ENCODE peak calls at places on chromosome 2, in four cellular contexts. B is brain microvascular endothelial cell; P is neural crest cell; I is activated T-helper 1 cell treated with anti-CD3 and anti-CD28 coated beads, Interleukin-12 subunit alpha, Interleukin-12 subunit beta, Interleukin-2, Interleukin-4 antibody, amounts not matched to agents 30 ng/mL and 10 ng/mL and 1 ng/mL, durations not matched to agents 14 hours and 24 hours and 36 hours. E is an unnamed sample.

GRCh38 chr2:135792401-135793152 is 44.4 kb downstream of the LCT start:
- DNase-seq in I (no peak), P (no peak), B (no peak), E (peak; percentile 80)

GRCh38 chr2:73297151-73297559 is 3.8 kb upstream of the EGR4 start:
- DNase-seq in I (no peak), P (no peak), B (peak; percentile 36), E (no peak)

GRCh38 chr2:62895632-62896009 is 155.0 kb upstream of the OTX1 start:
- DNase-seq in P (no peak), I (no peak), B (no peak), E (no peak)

GRCh38 chr2:29213871-29214341 is 98.7 kb downstream of the CLIP4 start:
- DNase-seq in I (no peak), P (no peak), B (no peak), E (peak; percentile 39)

GRCh38 chr2:224711859-224712258 is 4.3 kb downstream of the CCDC195 start:
- DNase-seq in P (no peak), I (no peak), B (no peak), E (no peak)

GRCh38 chr2:120308038-120308910 is 37.7 kb upstream of the INHBB start:
- DNase-seq in I (no peak), B (no peak), P (no peak), E (no peak)

GRCh38 chr2:172038604-172039003 is 38.9 kb downstream of the METAP1D start:
- DNase-seq in I (no peak), B (no peak), P (no peak), E (no peak)

GRCh38 chr2:68889500-68889899 is 18.3 kb upstream of the BMP10 start:
- DNase-seq in P (no peak), I (no peak), B (peak; percentile 68), E (no peak)

GRCh38 chr2:42801388-42801787 is 9.0 kb upstream of the HAAO start:
- DNase-seq in B (no peak), I (no peak), P (no peak), E (no peak)

GRCh38 chr2:217437289-217437688 is 565.5 kb downstream of the TNS1 start:
- DNase-seq in I (no peak), P (no peak), B (no peak), E (peak; percentile 62)

E was measured in esophagus muscularis mucosa.